ENCODE peak calls at places on chromosomes 1 and 21, in four cellular contexts. B is GM12878, R is HCT116, U is H1. Y is an unnamed sample.

GRCh38 chr1:200653022-200653462 is 16.7 kb downstream of the DDX59 start:
- DNase-seq in R (no peak), B (no peak), U (no peak), Y (no peak)

GRCh38 chr21:38913120-38913975 is 107.6 kb downstream of the ETS2 start:
- DNase-seq in R (peak; percentile 77), U (peak; percentile 80), B (no peak), Y (peak; percentile 67)

GRCh38 chr1:76330993-76331603 is 256.6 kb downstream of the ST6GALNAC3 start:
- DNase-seq in B (no peak), U (no peak), R (peak; percentile 63), Y (peak; percentile 50)

GRCh38 chr1:89847191-89847729 is 26.4 kb downstream of the LRRC8D start:
- DNase-seq in R (no peak), U (no peak), B (no peak), Y (no peak)

GRCh38 chr1:36123357-36123756 is 1.7 kb downstream of the COL8A2 start:
- DNase-seq in B (peak; percentile 33), R (no peak), U (no peak), Y (no peak)

GRCh38 chr21:8994640-8995511 is 1526.5 kb upstream of the TPTE start:
- DNase-seq in R (no peak), B (no peak), U (no peak), Y (no peak)

GRCh38 chr1:46646844-46647243 is 21.3 kb downstream of the ATPAF1 start:
- DNase-seq in B (no peak), R (no peak), U (no peak), Y (no peak)

GRCh38 chr1:210233495-210234253 is 1.1 kb downstream of the SERTAD4 start:
- DNase-seq in B (no peak), R (peak; percentile 23), U (peak; percentile 76), Y (peak; percentile 30)

GRCh38 chr1:55140546-55140983 is 74.6 kb downstream of the USP24 start:
- DNase-seq in B (peak; percentile 11), R (peak; percentile 54), U (peak; percentile 52), Y (peak; percentile 73)

GRCh38 chr21:22363504-22363903 is 1365.3 kb downstream of the NCAM2 start:
- DNase-seq in B (no peak), R (no peak), U (no peak), Y (no peak)

GRCh38 chr1:38991638-38992449 is 768 bp downstream of the AKIRIN1 start:
- DNase-seq in B (no peak), U (no peak), R (no peak), Y (peak; percentile 41)

GRCh38 chr1:51558375-51558924 is 39.4 kb upstream of the EPS15 start:
- DNase-seq in B (no peak), U (no peak), R (no peak), Y (no peak)

GRCh38 chr1:16073490-16074104 is at the start of gene FAM131C:
- DNase-seq in U (peak; percentile 75), B (no peak), R (no peak), Y (peak; percentile 80)

GRCh38 chr1:190286111-190286510 is 191.6 kb downstream of the BRINP3 start:
- DNase-seq in U (no peak), B (no peak), R (no peak), Y (no peak)

DNA sequence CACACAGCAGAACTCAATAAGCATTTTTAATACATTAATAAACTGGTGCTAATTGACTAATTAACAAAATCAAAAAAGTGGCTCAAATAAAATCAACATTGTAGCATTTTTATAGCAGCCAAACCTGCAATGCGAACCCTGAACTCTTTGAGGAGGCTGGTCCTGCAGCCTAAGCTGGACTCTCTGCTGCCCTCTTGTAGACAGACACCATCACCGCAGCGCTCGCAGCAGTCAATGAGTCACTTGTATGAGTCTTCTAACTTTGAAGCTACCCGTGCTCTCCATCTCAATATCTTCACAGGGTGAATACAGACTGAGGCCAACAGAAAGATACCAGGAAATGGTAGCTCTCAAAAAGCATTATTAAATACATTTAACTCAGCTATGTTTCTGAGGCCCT is 9.7 kb upstream of the KRTAP7-1 start:
- DNase-seq in U (peak; percentile 63), B (no peak), R (no peak), Y (peak; percentile 22)
- TF ChIP-seq CEBPB in U (no peak), B (no peak), R (no peak), Y (no peak)

DNA sequence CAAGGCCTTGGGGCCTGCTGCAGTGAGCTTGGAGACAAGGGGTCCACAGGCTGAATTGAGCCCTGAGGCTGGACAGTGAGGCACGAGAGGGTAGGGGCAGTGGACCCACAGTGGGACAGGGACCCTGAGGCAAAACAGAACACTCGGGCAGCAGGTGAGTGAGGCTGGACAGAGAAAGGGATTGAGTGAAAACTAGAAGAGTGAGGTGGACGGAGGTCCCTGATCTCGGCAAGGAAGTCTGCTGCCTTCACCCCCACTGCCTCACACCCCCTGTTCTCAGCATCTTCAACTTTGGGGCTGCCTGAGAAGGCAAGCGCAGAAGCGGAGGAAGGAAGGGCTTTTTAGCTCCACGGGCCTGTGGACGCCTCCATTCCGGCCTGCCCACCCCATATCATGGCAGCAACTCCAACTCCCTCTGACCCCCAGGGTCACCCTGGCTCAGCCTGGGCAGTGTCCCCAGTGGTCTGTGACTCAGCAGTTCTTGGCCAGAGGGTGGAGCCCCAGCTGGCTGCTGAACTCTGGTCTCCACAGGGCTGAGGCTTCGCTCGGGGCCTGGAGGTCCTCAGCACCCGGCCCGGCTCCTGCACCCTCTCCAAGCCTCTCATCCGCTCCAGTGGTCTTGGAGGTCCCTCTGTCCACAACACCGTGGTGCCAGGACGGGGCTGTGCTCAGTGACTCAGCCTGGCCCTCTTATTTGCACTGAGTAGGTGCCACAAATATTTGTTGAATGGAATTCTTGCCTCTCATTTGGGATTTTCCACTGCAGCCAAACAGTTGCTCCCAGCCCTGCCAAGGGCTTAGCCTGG is 60.0 kb upstream of the EPS8L3 start:
- DNase-seq in R (no peak), B (no peak), U (no peak), Y (peak; percentile 88)
- TF ChIP-seq EGR1 in R (no peak), B (no peak), U (no peak), Y (peak; percentile 6)

GRCh38 chr1:85296980-85297379 is 20.5 kb upstream of the BCL10 start:
- DNase-seq in U (no peak), R (no peak), B (no peak), Y (no peak)
- TF ChIP-seq CEBPB in U (no peak), R (no peak), B (no peak), Y (no peak)

GRCh38 chr1:105072850-105073249 is 1323.2 kb downstream of the AMY1C start:
- DNase-seq in B (no peak), U (no peak), R (no peak), Y (no peak)
- TF ChIP-seq EGR1 in B (no peak), U (no peak), R (no peak), Y (no peak)

DNA sequence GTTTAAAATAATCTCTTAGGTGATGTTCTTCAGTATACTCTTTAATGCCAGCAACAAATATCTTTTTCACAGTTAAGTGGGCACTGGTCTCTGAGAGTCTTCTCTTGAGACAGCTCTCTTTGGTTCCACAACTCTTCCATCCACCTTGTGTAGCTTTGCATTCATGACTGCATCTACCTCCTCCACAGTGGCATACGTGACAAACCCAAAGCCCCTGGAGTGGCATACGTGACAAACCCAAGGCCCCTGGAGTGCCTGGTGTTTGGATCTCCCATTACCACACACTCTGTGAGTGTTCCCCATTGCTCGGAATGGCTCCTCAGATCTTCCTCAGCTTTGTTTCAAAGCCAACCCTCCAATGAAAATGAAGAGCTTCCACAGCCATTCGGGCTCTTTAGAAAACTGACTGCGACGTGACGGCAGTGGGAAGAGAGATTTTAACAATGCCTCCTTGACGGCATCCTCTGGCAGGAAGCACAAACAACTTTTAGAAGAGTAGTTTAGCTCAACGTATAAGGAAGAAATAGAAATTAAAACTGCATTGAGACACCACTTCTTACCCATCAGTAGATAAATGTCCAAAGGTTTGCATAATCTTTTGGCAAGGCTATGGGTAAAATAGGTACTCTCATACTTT is 45.8 kb downstream of the SLC30A7 start:
- DNase-seq in B (no peak), R (no peak), U (no peak), Y (no peak)
- TF ChIP-seq CEBPB in B (no peak), R (no peak), U (no peak), Y (no peak)

GRCh38 chr1:245986404-245987221 is 520.5 kb downstream of the SMYD3 start:
- DNase-seq in B (no peak), U (no peak), R (peak; percentile 46), Y (peak; percentile 52)

GRCh38 chr1:245987577-245987976 is 519.5 kb downstream of the SMYD3 start:
- DNase-seq in R (no peak), U (no peak), B (no peak), Y (no peak)

GRCh38 chr1:245987222-245987545 is 519.9 kb downstream of the SMYD3 start:
- DNase-seq in U (no peak), B (no peak), R (no peak), Y (no peak)

GRCh38 chr1:245983294-245983967 is 523.6 kb downstream of the SMYD3 start:
- DNase-seq in U (no peak), R (no peak), B (no peak), Y (no peak)

DNA sequence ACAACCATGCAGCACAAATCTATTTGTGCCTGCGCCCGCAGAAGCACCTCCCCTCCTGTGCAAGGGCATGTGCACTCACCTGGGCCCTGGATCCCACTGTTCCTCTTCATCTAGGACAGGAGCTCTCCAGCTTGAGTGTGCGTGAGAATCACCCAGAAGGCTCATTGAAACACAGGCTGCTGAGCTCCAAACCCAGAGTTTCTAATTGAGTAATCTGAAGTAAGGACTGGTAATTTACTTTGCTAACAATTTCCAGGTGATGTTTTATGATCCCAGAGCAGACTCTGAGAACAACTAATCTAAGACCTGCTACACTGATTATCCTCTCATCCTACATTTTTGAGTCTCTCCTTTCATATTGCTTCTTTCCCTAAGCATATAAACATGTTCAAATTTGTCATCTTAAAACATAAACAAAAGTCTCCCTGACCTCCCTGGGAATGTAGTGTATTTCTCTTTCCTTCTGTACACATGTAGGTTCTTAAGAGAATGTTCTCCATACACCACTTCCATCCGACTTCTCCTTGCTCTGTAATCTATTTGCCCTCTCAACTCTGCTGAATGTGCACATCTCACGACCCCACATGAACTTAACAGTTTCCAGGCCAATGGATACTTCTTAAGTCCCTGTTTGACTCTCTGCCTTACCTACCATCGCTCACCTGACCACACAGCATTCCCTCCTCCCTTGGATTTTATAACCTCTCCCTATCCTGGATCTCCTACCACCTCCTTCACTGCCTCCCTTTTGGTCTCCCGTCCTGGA is 522.5 kb downstream of the SMYD3 start:
- DNase-seq in R (no peak), U (no peak), B (peak; percentile 34), Y (no peak)
- TF ChIP-seq EGR1 in R (no peak), U (no peak), B (no peak), Y (no peak)

Y was measured in K562.